ENCODE peak calls at places on chromosome 9, in six cellular contexts. X is H9, C is IMR-90, V is H1, J is neuronal stem cell, D is mesendoderm. Z is an unnamed sample.

GRCh38 chr9:81369136-81369535 is 320.2 kb downstream of the TLE1 start:
- DNase-seq in D (no peak), X (no peak), C (no peak), J (peak), V (no peak), Z (no peak)

GRCh38 chr9:90053027-90053426 is 448.2 kb downstream of the GADD45G start:
- DNase-seq in X (peak), C (no peak), D (peak), V (no peak), J (no peak), Z (no peak)

GRCh38 chr9:114516913-114517312 is 11.6 kb upstream of the WHRN start:
- DNase-seq in J (no peak), V (no peak), X (no peak), D (peak), C (peak), Z (peak)

GRCh38 chr9:74044844-74045243 is 452.3 kb upstream of the RORB start:
- DNase-seq in V (no peak), D (peak), C (no peak), X (no peak), J (no peak), Z (no peak)

GRCh38 chr9:100669968-100670367 is 92.1 kb downstream of the CAVIN4 start:
- DNase-seq in X (no peak), D (no peak), V (no peak), J (no peak), C (no peak), Z (no peak)

GRCh38 chr9:7452378-7452777 is 347.2 kb downstream of the DMAC1 start:
- DNase-seq in V (no peak), C (peak), D (no peak), X (no peak), J (no peak), Z (peak)

GRCh38 chr9:16026886-16027285 is 474.0 kb downstream of the CCDC171 start:
- DNase-seq in V (no peak), J (no peak), D (no peak), X (no peak), C (peak), Z (peak)

GRCh38 chr9:10910779-10911178 is 298.0 kb upstream of the PTPRD start:
- DNase-seq in C (no peak), D (no peak), J (no peak), V (no peak), X (no peak), Z (no peak)

GRCh38 chr9:83986765-83987401 is 6.3 kb downstream of the RMI1 start:
- DNase-seq in J (no peak), C (peak), X (no peak), V (no peak), D (no peak), Z (no peak)

GRCh38 chr9:111356567-111357244 is 26.7 kb upstream of the OR2K2 start:
- DNase-seq in C (peak), V (no peak), J (no peak), D (no peak), X (no peak), Z (peak)

GRCh38 chr9:71487046-71487445 is 281.3 kb downstream of the CEMIP2 start:
- DNase-seq in D (peak), J (no peak), X (peak), C (no peak), V (no peak), Z (no peak)

GRCh38 chr9:129853614-129854013 is 18.4 kb downstream of the USP20 start:
- DNase-seq in D (no peak), V (no peak), X (no peak), J (no peak), C (no peak), Z (no peak)

GRCh38 chr9:92718086-92719001 is 46.3 kb downstream of the BICD2 start:
- DNase-seq in J (no peak), D (no peak), X (no peak), C (no peak), V (no peak), Z (no peak)

GRCh38 chr9:124300312-124300711 is 42.6 kb downstream of the NEK6 start:
- DNase-seq in D (peak), C (no peak), V (no peak), J (no peak), X (no peak), Z (no peak)

GRCh38 chr9:124297915-124298645 is 40.3 kb downstream of the NEK6 start:
- DNase-seq in V (no peak), X (no peak), J (no peak), C (no peak), D (no peak), Z (no peak)

GRCh38 chr9:124297553-124297905 is 39.8 kb downstream of the NEK6 start:
- DNase-seq in V (peak), J (no peak), D (peak), X (peak), C (peak), Z (peak)

GRCh38 chr9:124298646-124299235 is 41.0 kb downstream of the NEK6 start:
- DNase-seq in D (no peak), J (no peak), V (no peak), C (no peak), X (no peak), Z (peak)

GRCh38 chr9:124299519-124300090 is 41.9 kb downstream of the NEK6 start:
- DNase-seq in C (peak), J (no peak), X (no peak), D (no peak), V (no peak), Z (no peak)
- H3K27ac ChIP-seq in C (peak), J (no peak), X (no peak), D (no peak), V (no peak), Z (peak)

GRCh38 chr9:98929866-98930265 is 13.8 kb upstream of the COL15A1 start:
- DNase-seq in V (no peak), X (no peak), D (no peak), C (peak), J (no peak), Z (peak)
- H2BK15ac ChIP-seq in V (no peak), X (no peak), D (no peak), C (peak), J (no peak), Z (no peak)

GRCh38 chr9:126438757-126439401 is 112.2 kb downstream of the MVB12B start:
- DNase-seq in V (no peak), C (no peak), J (no peak), D (no peak), X (no peak), Z (no peak)

GRCh38 chr9:126440042-126440441 is 113.4 kb downstream of the MVB12B start:
- DNase-seq in C (no peak), J (no peak), D (no peak), X (no peak), V (no peak), Z (no peak)

GRCh38 chr9:126442636-126443035 is 116.0 kb downstream of the MVB12B start:
- DNase-seq in X (peak), C (no peak), V (no peak), J (no peak), D (no peak), Z (no peak)

GRCh38 chr9:126439402-126439765 is 112.8 kb downstream of the MVB12B start:
- DNase-seq in C (peak), V (no peak), D (no peak), J (no peak), X (no peak), Z (peak)

DNA sequence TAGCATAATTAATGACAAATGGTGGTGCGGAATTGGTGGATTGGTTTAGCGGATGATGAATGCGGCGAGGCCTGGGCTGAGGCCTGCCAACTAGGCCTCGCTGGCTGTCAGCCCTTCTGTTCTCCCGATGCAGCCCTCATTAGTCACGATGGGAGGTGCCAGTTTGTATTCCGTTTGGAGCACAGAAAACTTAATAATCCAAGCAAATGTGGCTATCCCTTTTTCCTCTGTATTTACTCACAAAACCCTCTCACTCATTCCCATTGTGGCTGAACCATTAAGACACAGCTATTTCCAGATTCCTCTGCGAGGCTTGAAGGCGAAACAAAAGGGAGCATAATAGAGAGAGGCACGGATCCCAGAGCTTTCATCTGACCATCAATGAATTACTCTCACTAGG is 114.3 kb downstream of the MVB12B start:
- DNase-seq in V (no peak), X (peak), D (no peak), J (peak), C (no peak), Z (no peak)
- H3K27ac ChIP-seq in V (no peak), X (no peak), D (no peak), J (peak), C (no peak), Z (no peak)

DNA sequence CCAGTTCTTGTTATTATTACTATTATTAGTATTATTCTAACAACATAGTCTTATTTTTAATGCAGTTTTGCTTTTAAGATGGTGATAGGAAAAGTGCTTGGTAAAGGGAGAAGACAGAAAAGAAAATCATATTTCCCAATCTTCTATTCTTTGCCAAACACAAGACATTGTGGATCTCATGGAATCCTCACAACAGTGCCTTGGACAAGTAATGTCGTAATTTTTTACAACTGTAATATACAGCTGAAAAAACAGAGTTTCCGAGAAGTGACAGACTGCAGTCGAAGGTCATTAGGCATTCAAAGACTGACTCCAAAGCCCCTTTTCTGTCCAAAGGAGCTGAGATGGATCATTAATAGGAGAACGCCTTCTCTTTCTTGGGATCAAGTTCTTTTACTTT is 24.5 kb upstream of the TRIM32 start:
- DNase-seq in D (no peak), C (peak), X (no peak), V (no peak), J (no peak), Z (no peak)
- H2BK15ac ChIP-seq in D (no peak), C (no peak), X (no peak), V (no peak), J (no peak), Z (no peak)

DNA sequence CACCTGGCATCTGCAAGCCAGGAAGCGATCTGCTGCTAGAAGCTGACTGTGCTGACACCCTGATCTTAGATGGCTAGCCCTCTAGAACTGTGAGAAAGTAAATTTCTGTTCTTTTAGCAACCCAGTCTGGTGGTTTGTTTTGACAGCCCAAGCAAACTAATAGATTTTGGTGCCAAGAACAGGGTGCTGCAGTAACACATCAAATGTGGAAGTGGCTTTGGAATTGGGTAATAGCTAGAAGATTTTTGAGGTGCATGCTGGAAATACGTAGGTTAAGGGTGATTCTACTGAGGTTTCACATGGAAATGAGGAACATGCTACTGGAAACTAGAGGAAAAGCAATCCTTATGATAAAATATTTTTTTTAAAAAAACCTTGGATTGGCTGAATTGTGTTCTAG is 153.5 kb upstream of the SH3GL2 start:
- DNase-seq in X (no peak), J (no peak), V (no peak), C (no peak), D (no peak), Z (no peak)
- H3K27ac ChIP-seq in X (no peak), J (no peak), V (no peak), C (no peak), D (no peak), Z (no peak)

GRCh38 chr9:79769476-79770275 is 197.9 kb downstream of the TLE4 start:
- DNase-seq in X (no peak), J (no peak), D (peak), V (no peak), C (peak), Z (no peak)
- H2BK15ac ChIP-seq in X (no peak), J (no peak), D (no peak), V (no peak), C (no peak), Z (no peak)

GRCh38 chr9:108443741-108444140 is 412.0 kb downstream of the ACTL7B start:
- DNase-seq in X (no peak), V (no peak), D (no peak), C (peak), J (no peak), Z (peak)

GRCh38 chr9:108441251-108441650 is 414.5 kb downstream of the ACTL7B start:
- DNase-seq in D (no peak), V (no peak), X (no peak), C (no peak), J (no peak), Z (no peak)

GRCh38 chr9:108442604-108443277 is 413.0 kb downstream of the ACTL7B start:
- DNase-seq in C (peak), J (no peak), V (no peak), D (no peak), X (no peak), Z (peak)

GRCh38 chr9:108444400-108445358 is 411.1 kb downstream of the ACTL7B start:
- DNase-seq in J (no peak), D (no peak), C (peak), X (no peak), V (no peak), Z (peak)

DNA sequence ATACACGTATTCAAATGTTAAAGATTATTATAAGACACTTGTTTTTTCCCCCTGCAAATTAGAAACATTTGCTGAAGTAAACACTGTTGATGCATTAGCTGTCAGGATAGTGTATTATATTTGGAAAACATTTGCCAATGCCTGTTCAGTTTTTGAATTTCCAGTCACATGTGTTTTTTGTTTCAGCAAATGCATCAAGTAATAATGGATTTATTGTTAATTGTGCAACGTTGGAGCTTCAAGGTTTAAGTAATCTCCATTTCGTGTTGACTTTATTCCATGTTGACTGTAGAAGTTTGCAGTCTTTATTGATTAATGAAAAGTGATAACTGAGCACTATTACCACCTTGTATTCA is 412.5 kb downstream of the ACTL7B start:
- DNase-seq in J (no peak), C (peak), V (no peak), D (no peak), X (no peak), Z (peak)
- H3K27ac ChIP-seq in J (no peak), C (no peak), V (no peak), D (no peak), X (no peak), Z (peak)